ENCODE peak calls at places on chromosomes 5 and 9, in six cellular contexts. X, L, G, J, U and B are unnamed samples.

GRCh38 chr5:14118551-14119320 is 24.4 kb upstream of the TRIO start:
- DNase-seq in X (no peak), L (no peak), G (no peak), J (peak; percentile 38), U (no peak), B (no peak)

GRCh38 chr5:72618699-72619098 is 111.5 kb upstream of the ZNF366 start:
- DNase-seq in X (no peak), L (no peak), G (no peak), J (no peak), U (no peak), B (no peak)

GRCh38 chr5:77960863-77961396 is 184.8 kb upstream of the TBCA start:
- DNase-seq in X (no peak), L (no peak), G (no peak), J (no peak), U (no peak), B (no peak)

GRCh38 chr5:139088024-139088423 is 110.1 kb downstream of the SIL1 start:
- DNase-seq in X (no peak), L (no peak), G (no peak), J (no peak), U (no peak), B (no peak)

GRCh38 chr5:3230254-3230653 is 365.4 kb upstream of the IRX1 start:
- DNase-seq in X (no peak), L (no peak), G (no peak), J (no peak), U (no peak), B (no peak)

GRCh38 chr9:72203205-72203803 is 54.1 kb downstream of the GDA start:
- DNase-seq in X (no peak), L (peak; percentile 45), G (no peak), J (no peak), U (no peak), B (no peak)

GRCh38 chr5:32230356-32231099 is 56.4 kb upstream of the GOLPH3 start:
- DNase-seq in X (no peak), L (no peak), G (no peak), J (no peak), U (no peak), B (no peak)

GRCh38 chr5:10756539-10756938 is 4.5 kb downstream of the DAP start:
- DNase-seq in X (no peak), L (no peak), G (peak; percentile 76), J (no peak), U (no peak), B (no peak)

GRCh38 chr5:146395233-146395632 is 51.9 kb upstream of the TCERG1 start:
- DNase-seq in X (no peak), L (no peak), G (no peak), J (no peak), U (no peak), B (no peak)

GRCh38 chr9:35229066-35229778 is 67.4 kb downstream of the UNC13B start:
- DNase-seq in X (no peak), L (no peak), G (no peak), J (no peak), U (no peak), B (no peak)

GRCh38 chr9:19028835-19029451 is 4.1 kb downstream of the SAXO1 start:
- DNase-seq in X (no peak), L (peak; percentile 80), G (peak; percentile 59), J (no peak), U (no peak), B (no peak)

GRCh38 chr9:94740191-94740874 is 13.8 kb downstream of the AOPEP start:
- DNase-seq in X (no peak), L (no peak), G (no peak), J (no peak), U (no peak), B (no peak)

GRCh38 chr5:91340532-91340931 is 42.6 kb downstream of the ARRDC3 start:
- DNase-seq in X (no peak), L (no peak), G (no peak), J (no peak), U (no peak), B (no peak)

GRCh38 chr9:21689851-21690250 is 112.6 kb upstream of the MTAP start:
- DNase-seq in X (no peak), L (no peak), G (no peak), J (no peak), U (no peak), B (no peak)

GRCh38 chr5:13831236-13831810 is 113.2 kb downstream of the DNAH5 start:
- DNase-seq in X (no peak), L (no peak), G (peak; percentile 3), J (no peak), U (no peak), B (peak; percentile 67)

GRCh38 chr9:113152699-113153098 is 1.9 kb downstream of the SLC31A2 start:
- DNase-seq in X (no peak), L (no peak), G (no peak), J (no peak), U (no peak), B (peak; percentile 98)

GRCh38 chr9:36676823-36677521 is 104.3 kb downstream of the MELK start:
- DNase-seq in X (no peak), L (no peak), G (no peak), J (no peak), U (no peak), B (no peak)

GRCh38 chr5:134647750-134648424 is 698 bp upstream of the SEC24A start:
- DNase-seq in X (no peak), L (peak; percentile 58), G (peak; percentile 22), J (no peak), U (no peak), B (peak; percentile 71)

GRCh38 chr5:180179399-180180197 is 29.4 kb downstream of the RASGEF1C start:
- DNase-seq in X (no peak), L (no peak), G (no peak), J (no peak), U (no peak), B (no peak)

GRCh38 chr5:123448017-123448617 is 24.9 kb upstream of the CEP120 start:
- DNase-seq in X (no peak), L (peak; percentile 29), G (no peak), J (no peak), U (no peak), B (peak; percentile 15)
- TF ChIP-seq CTCF in X (no peak), L (no peak), G (no peak), J (no peak), U (no peak), B (no peak)

DNA sequence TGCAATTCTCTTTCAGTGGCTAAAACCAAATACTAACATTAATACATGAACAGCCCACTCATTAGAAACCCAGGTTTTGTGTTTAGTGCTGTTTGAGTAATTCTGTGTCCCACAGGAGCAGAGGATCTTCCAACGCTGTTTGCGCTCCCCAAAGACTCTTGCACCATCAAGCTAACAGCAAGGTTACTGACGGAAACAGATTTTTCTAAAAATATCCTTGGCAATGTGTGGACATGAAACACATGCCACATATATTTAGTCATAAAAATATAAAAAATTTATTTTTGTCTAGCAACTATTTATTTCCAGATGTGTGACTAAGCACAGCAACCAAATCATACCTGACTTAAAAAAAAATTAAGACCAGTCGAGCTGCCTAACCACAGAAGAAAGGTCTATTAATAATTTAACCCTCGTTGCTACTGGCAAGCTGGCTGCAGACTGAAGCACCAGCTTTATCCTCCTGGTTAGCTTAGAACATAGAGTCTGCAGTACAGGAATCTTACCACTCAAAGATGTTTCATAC is 272.7 kb downstream of the EPB41L4A start:
- DNase-seq in X (peak; percentile 80), L (peak; percentile 20), G (no peak), J (no peak), U (no peak), B (peak; percentile 75)
- TF ChIP-seq CTCF in X (no peak), L (no peak), G (no peak), J (no peak), U (no peak), B (peak; percentile 45)

DNA sequence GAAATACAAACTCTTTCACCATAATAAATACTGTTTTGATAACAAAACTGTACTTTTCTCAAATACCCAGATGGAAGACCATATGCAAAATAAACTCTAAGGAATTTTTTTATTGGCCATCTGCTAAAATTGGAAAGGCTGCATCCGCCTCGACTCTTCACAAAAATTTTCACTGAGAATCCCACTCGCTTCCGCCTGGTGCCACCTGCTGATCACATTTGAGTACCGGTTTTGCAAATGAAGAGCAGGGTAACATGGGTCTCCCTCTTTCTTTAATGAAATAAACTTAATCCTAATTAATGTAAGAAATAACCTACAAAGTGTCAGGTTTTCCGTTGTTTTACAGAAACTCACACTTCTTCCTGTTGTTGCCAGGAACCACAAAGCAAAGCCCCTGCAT is 76.3 kb downstream of the TTLL11 start:
- DNase-seq in X (no peak), L (no peak), G (no peak), J (no peak), U (no peak), B (no peak)
- TF ChIP-seq CTCF in X (peak; percentile 55), L (peak; percentile 2), G (peak; percentile 52), J (peak; percentile 51), U (no peak), B (peak; percentile 48)

GRCh38 chr5:28710360-28710759 is 1672.0 kb upstream of the CDH9 start:
- DNase-seq in X (no peak), L (no peak), G (no peak), J (no peak), U (no peak), B (no peak)
- TF ChIP-seq CTCF in X (no peak), L (no peak), G (peak; percentile 21), J (no peak), U (no peak), B (peak; percentile 25)

DNA sequence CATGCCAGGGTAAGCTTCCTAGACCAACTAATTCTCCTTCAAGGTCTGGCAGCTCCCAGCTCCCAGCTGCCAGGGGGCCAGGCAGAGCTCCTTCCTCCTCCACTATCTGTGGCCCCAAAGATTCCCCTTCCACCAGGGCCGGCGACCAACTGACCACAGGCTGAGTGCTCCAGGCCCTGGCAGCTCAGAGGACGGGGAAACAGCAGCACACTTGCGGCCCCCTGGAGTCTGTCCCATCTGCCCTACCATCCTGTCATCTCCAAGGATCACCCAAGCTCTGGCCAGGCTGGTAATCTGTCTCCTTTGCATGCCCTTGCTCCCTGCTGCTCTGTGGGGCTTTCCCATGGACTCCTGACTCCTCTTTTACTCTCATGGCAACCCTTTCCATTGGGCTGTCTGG is 31.2 kb upstream of the BASP1 start:
- DNase-seq in X (no peak), L (no peak), G (no peak), J (no peak), U (no peak), B (no peak)
- TF ChIP-seq CTCF in X (no peak), L (no peak), G (no peak), J (no peak), U (no peak), B (no peak)

DNA sequence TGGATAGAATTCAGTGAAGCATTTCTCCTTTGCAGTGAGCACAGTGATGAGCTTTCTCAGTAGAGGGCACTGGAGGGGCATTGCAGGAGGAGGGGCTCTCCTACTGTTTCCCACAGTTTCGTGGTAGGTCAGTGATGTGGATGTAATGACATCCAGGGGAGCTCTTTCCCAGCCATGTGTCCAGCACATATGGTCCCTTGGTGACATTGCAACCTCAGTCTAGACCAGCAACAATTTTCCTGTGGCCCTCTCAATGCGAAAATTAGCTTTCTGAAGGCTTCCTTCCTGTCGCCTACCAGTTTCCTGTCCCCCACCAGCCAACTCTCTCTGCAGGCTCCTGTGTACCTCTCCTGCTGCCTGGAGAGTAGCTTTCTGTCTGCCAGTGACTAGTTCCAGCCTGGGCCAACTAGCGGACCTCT is 6.9 kb upstream of the PDCL start:
- DNase-seq in X (no peak), L (peak; percentile 55), G (no peak), J (no peak), U (peak; percentile 11), B (no peak)
- TF ChIP-seq CTCF in X (peak; percentile 7), L (peak; percentile 12), G (peak; percentile 12), J (no peak), U (no peak), B (no peak)